ENCODE peak calls at places on chromosome 11, in six cellular contexts. One of them, this sample, is unnamed.
A peak's percentile ranks its signal among the peaks of the same experiment; 100 is the strongest.

GRCh38 chr11:87007938-87008337 is 29.8 kb upstream of the TMEM135 start:
- DNase-seq in CD8-positive, alpha-beta T cell: no peak
- DNase-seq in body of pancreas: no peak
- DNase-seq in right atrium auricular region: no peak
- DNase-seq in neural crest cell: no peak
- DNase-seq in GM10248: no peak
- DNase-seq in this sample: no peak

GRCh38 chr11:130163346-130164220 is 4.0 kb downstream of the ST14 start:
- DNase-seq in right atrium auricular region: no peak
- DNase-seq in GM10248: no peak
- DNase-seq in neural crest cell: no peak
- DNase-seq in body of pancreas: peak; percentile 81
- DNase-seq in CD8-positive, alpha-beta T cell: no peak
- DNase-seq in this sample: no peak

GRCh38 chr11:95293116-95293515 is 62.1 kb upstream of the SESN3 start:
- DNase-seq in right atrium auricular region: no peak
- DNase-seq in GM10248: no peak
- DNase-seq in neural crest cell: no peak
- DNase-seq in CD8-positive, alpha-beta T cell: no peak
- DNase-seq in body of pancreas: no peak
- DNase-seq in this sample: no peak

GRCh38 chr11:88181776-88182175 is 6.5 kb upstream of the RAB38 start:
- DNase-seq in CD8-positive, alpha-beta T cell: no peak
- DNase-seq in neural crest cell: no peak
- DNase-seq in right atrium auricular region: no peak
- DNase-seq in body of pancreas: no peak
- DNase-seq in GM10248: no peak
- DNase-seq in this sample: no peak

GRCh38 chr11:107590460-107591097 is 368 bp upstream of the ELMOD1 start:
- DNase-seq in right atrium auricular region: no peak
- DNase-seq in body of pancreas: no peak
- DNase-seq in CD8-positive, alpha-beta T cell: peak; percentile 43
- DNase-seq in GM10248: no peak
- DNase-seq in neural crest cell: no peak
- DNase-seq in this sample: no peak

GRCh38 chr11:9906043-9906791 is 242.3 kb downstream of the SWAP70 start:
- DNase-seq in neural crest cell: no peak
- DNase-seq in body of pancreas: no peak
- DNase-seq in GM10248: no peak
- DNase-seq in CD8-positive, alpha-beta T cell: no peak
- DNase-seq in right atrium auricular region: no peak
- DNase-seq in this sample: no peak

GRCh38 chr11:129376658-129377341 is 1.2 kb downstream of the BARX2 start:
- DNase-seq in CD8-positive, alpha-beta T cell: no peak
- DNase-seq in GM10248: no peak
- DNase-seq in body of pancreas: no peak
- DNase-seq in neural crest cell: no peak
- DNase-seq in right atrium auricular region: no peak
- DNase-seq in this sample: no peak

GRCh38 chr11:131978351-131978750 is 607.9 kb downstream of the NTM start:
- DNase-seq in CD8-positive, alpha-beta T cell: no peak
- DNase-seq in neural crest cell: no peak
- DNase-seq in GM10248: no peak
- DNase-seq in right atrium auricular region: no peak
- DNase-seq in body of pancreas: no peak
- DNase-seq in this sample: no peak

GRCh38 chr11:17699157-17700114 is 19.9 kb upstream of the MYOD1 start:
- DNase-seq in neural crest cell: no peak
- DNase-seq in right atrium auricular region: no peak
- DNase-seq in GM10248: no peak
- DNase-seq in body of pancreas: no peak
- DNase-seq in CD8-positive, alpha-beta T cell: no peak
- DNase-seq in this sample: no peak

GRCh38 chr11:64725601-64726139 is 2.7 kb upstream of the NRXN2 start:
- DNase-seq in CD8-positive, alpha-beta T cell: no peak
- DNase-seq in GM10248: no peak
- DNase-seq in right atrium auricular region: no peak
- DNase-seq in body of pancreas: no peak
- DNase-seq in neural crest cell: no peak
- DNase-seq in this sample: peak; percentile 29

GRCh38 chr11:11740081-11740702 is 101.6 kb upstream of the USP47 start:
- DNase-seq in CD8-positive, alpha-beta T cell: no peak
- DNase-seq in right atrium auricular region: no peak
- DNase-seq in body of pancreas: no peak
- DNase-seq in neural crest cell: no peak
- DNase-seq in GM10248: no peak
- DNase-seq in this sample: no peak

GRCh38 chr11:10144954-10145353 is 149.1 kb downstream of the SBF2 start:
- DNase-seq in GM10248: no peak
- DNase-seq in CD8-positive, alpha-beta T cell: no peak
- DNase-seq in neural crest cell: no peak
- DNase-seq in body of pancreas: no peak
- DNase-seq in right atrium auricular region: no peak
- DNase-seq in this sample: no peak

GRCh38 chr11:112828433-112828832 is 132.8 kb upstream of the NCAM1 start:
- DNase-seq in CD8-positive, alpha-beta T cell: no peak
- DNase-seq in neural crest cell: no peak
- DNase-seq in body of pancreas: no peak
- DNase-seq in GM10248: no peak
- DNase-seq in right atrium auricular region: no peak
- DNase-seq in this sample: no peak

GRCh38 chr11:122509091-122509490 is 146.4 kb upstream of the UBASH3B start:
- DNase-seq in body of pancreas: no peak
- DNase-seq in GM10248: no peak
- DNase-seq in CD8-positive, alpha-beta T cell: no peak
- DNase-seq in right atrium auricular region: no peak
- DNase-seq in neural crest cell: no peak
- DNase-seq in this sample: no peak

GRCh38 chr11:128171496-128171895 is 415.9 kb downstream of the ETS1 start:
- DNase-seq in body of pancreas: peak; percentile 18
- DNase-seq in GM10248: no peak
- DNase-seq in neural crest cell: no peak
- DNase-seq in CD8-positive, alpha-beta T cell: no peak
- DNase-seq in right atrium auricular region: no peak
- DNase-seq in this sample: no peak

GRCh38 chr11:88508808-88509581 is 171.5 kb upstream of the CTSC start:
- DNase-seq in CD8-positive, alpha-beta T cell: no peak
- DNase-seq in neural crest cell: peak; percentile 5
- DNase-seq in body of pancreas: peak; percentile 21
- DNase-seq in right atrium auricular region: no peak
- DNase-seq in GM10248: peak; percentile 31
- DNase-seq in this sample: peak; percentile 62

GRCh38 chr11:47248304-47248663 is 330 bp downstream of the ACP2 start:
- DNase-seq in right atrium auricular region: no peak
- DNase-seq in neural crest cell: no peak
- DNase-seq in CD8-positive, alpha-beta T cell: no peak
- DNase-seq in body of pancreas: no peak
- DNase-seq in GM10248: no peak
- DNase-seq in this sample: no peak

GRCh38 chr11:133331031-133331430 is 201.3 kb downstream of the OPCML start:
- DNase-seq in GM10248: no peak
- DNase-seq in CD8-positive, alpha-beta T cell: no peak
- DNase-seq in body of pancreas: no peak
- DNase-seq in neural crest cell: no peak
- DNase-seq in right atrium auricular region: no peak
- DNase-seq in this sample: no peak

GRCh38 chr11:10674991-10675440 is 18.5 kb downstream of the IRAG1 start:
- DNase-seq in right atrium auricular region: peak; percentile 75
- DNase-seq in neural crest cell: no peak
- DNase-seq in body of pancreas: peak; percentile 19
- DNase-seq in GM10248: no peak
- DNase-seq in CD8-positive, alpha-beta T cell: no peak
- DNase-seq in this sample: no peak

GRCh38 chr11:121416909-121417567 is 35.1 kb upstream of the SORL1 start:
- DNase-seq in GM10248: peak; percentile 35
- DNase-seq in CD8-positive, alpha-beta T cell: peak; percentile 60
- DNase-seq in body of pancreas: peak; percentile 84
- DNase-seq in right atrium auricular region: peak; percentile 93
- DNase-seq in neural crest cell: no peak
- DNase-seq in this sample: peak; percentile 34

GRCh38 chr11:23013509-23013908 is 153.2 kb upstream of the CCDC179 start:
- DNase-seq in body of pancreas: no peak
- DNase-seq in neural crest cell: no peak
- DNase-seq in CD8-positive, alpha-beta T cell: no peak
- DNase-seq in right atrium auricular region: no peak
- DNase-seq in GM10248: no peak
- DNase-seq in this sample: no peak

GRCh38 chr11:134517115-134517514 is 105.1 kb upstream of the B3GAT1 start:
- DNase-seq in neural crest cell: no peak
- DNase-seq in body of pancreas: no peak
- DNase-seq in GM10248: no peak
- DNase-seq in right atrium auricular region: no peak
- DNase-seq in CD8-positive, alpha-beta T cell: no peak
- DNase-seq in this sample: no peak

GRCh38 chr11:133272386-133272785 is 259.9 kb downstream of the OPCML start:
- DNase-seq in body of pancreas: no peak
- DNase-seq in right atrium auricular region: no peak
- DNase-seq in neural crest cell: no peak
- DNase-seq in GM10248: no peak
- DNase-seq in CD8-positive, alpha-beta T cell: no peak
- DNase-seq in this sample: no peak

GRCh38 chr11:93444671-93445073 is 98.5 kb downstream of the SMCO4 start:
- DNase-seq in GM10248: no peak
- DNase-seq in body of pancreas: no peak
- DNase-seq in neural crest cell: peak; percentile 37
- DNase-seq in CD8-positive, alpha-beta T cell: peak; percentile 62
- DNase-seq in right atrium auricular region: no peak
- DNase-seq in this sample: no peak

GRCh38 chr11:74756571-74756970 is 7.9 kb downstream of the RNF169 start:
- DNase-seq in CD8-positive, alpha-beta T cell: no peak
- DNase-seq in right atrium auricular region: no peak
- DNase-seq in body of pancreas: no peak
- DNase-seq in GM10248: no peak
- DNase-seq in neural crest cell: no peak
- DNase-seq in this sample: no peak

GRCh38 chr11:129013737-129014475 is 71.2 kb upstream of the TP53AIP1 start:
- DNase-seq in GM10248: no peak
- DNase-seq in body of pancreas: no peak
- DNase-seq in CD8-positive, alpha-beta T cell: no peak
- DNase-seq in right atrium auricular region: no peak
- DNase-seq in neural crest cell: no peak
- DNase-seq in this sample: no peak

GRCh38 chr11:94117197-94117574 is 11.5 kb upstream of the PANX1 start:
- DNase-seq in right atrium auricular region: no peak
- DNase-seq in neural crest cell: no peak
- DNase-seq in CD8-positive, alpha-beta T cell: no peak
- DNase-seq in GM10248: no peak
- DNase-seq in body of pancreas: no peak
- DNase-seq in this sample: no peak

GRCh38 chr11:95229199-95230053 is 1.6 kb downstream of the SESN3 start:
- DNase-seq in neural crest cell: no peak
- DNase-seq in GM10248: no peak
- DNase-seq in CD8-positive, alpha-beta T cell: no peak
- DNase-seq in body of pancreas: no peak
- DNase-seq in right atrium auricular region: no peak
- DNase-seq in this sample: no peak

GRCh38 chr11:67406969-67407699 is 3.3 kb downstream of the TBC1D10C start:
- DNase-seq in neural crest cell: no peak
- DNase-seq in right atrium auricular region: no peak
- DNase-seq in body of pancreas: no peak
- DNase-seq in CD8-positive, alpha-beta T cell: peak; percentile 51
- DNase-seq in GM10248: no peak
- DNase-seq in this sample: no peak
- TF ChIP-seq CTCF in neural crest cell: no peak
- TF ChIP-seq CTCF in right atrium auricular region: peak; percentile 18
- TF ChIP-seq CTCF in body of pancreas: no peak
- TF ChIP-seq CTCF in CD8-positive, alpha-beta T cell: no peak
- TF ChIP-seq CTCF in GM10248: peak; percentile 28
- TF ChIP-seq CTCF in this sample: no peak

GRCh38 chr11:8768625-8769333 is 86.2 kb downstream of the RPL27A start:
- DNase-seq in body of pancreas: peak; percentile 74
- DNase-seq in neural crest cell: no peak
- DNase-seq in GM10248: no peak
- DNase-seq in CD8-positive, alpha-beta T cell: no peak
- DNase-seq in right atrium auricular region: no peak
- DNase-seq in this sample: no peak
- TF ChIP-seq CTCF in body of pancreas: no peak
- TF ChIP-seq CTCF in neural crest cell: no peak
- TF ChIP-seq CTCF in GM10248: no peak
- TF ChIP-seq CTCF in CD8-positive, alpha-beta T cell: no peak
- TF ChIP-seq CTCF in right atrium auricular region: peak; percentile 49
- TF ChIP-seq CTCF in this sample: no peak

GRCh38 chr11:118258410-118258809 is 5.7 kb downstream of the MPZL2 start:
- DNase-seq in neural crest cell: no peak
- DNase-seq in right atrium auricular region: no peak
- DNase-seq in GM10248: no peak
- DNase-seq in body of pancreas: no peak
- DNase-seq in CD8-positive, alpha-beta T cell: no peak
- DNase-seq in this sample: no peak
- TF ChIP-seq CTCF in neural crest cell: peak; percentile 45
- TF ChIP-seq CTCF in right atrium auricular region: no peak
- TF ChIP-seq CTCF in GM10248: no peak
- TF ChIP-seq CTCF in body of pancreas: no peak
- TF ChIP-seq CTCF in CD8-positive, alpha-beta T cell: no peak
- TF ChIP-seq CTCF in this sample: no peak

GRCh38 chr11:81658722-81659121 is 1074.9 kb downstream of the FAM181B start:
- DNase-seq in neural crest cell: no peak
- DNase-seq in GM10248: peak; percentile 21
- DNase-seq in CD8-positive, alpha-beta T cell: no peak
- DNase-seq in body of pancreas: no peak
- DNase-seq in right atrium auricular region: no peak
- DNase-seq in this sample: peak; percentile 5
- TF ChIP-seq CTCF in neural crest cell: peak; percentile 59
- TF ChIP-seq CTCF in GM10248: peak; percentile 55
- TF ChIP-seq CTCF in CD8-positive, alpha-beta T cell: no peak
- TF ChIP-seq CTCF in body of pancreas: no peak
- TF ChIP-seq CTCF in right atrium auricular region: no peak
- TF ChIP-seq CTCF in this sample: no peak

GRCh38 chr11:58965246-58965985 is 26.1 kb downstream of the GLYATL1 start:
- DNase-seq in GM10248: no peak
- DNase-seq in right atrium auricular region: no peak
- DNase-seq in neural crest cell: no peak
- DNase-seq in CD8-positive, alpha-beta T cell: no peak
- DNase-seq in body of pancreas: no peak
- DNase-seq in this sample: no peak

GRCh38 chr11:58963551-58964075 is 24.3 kb downstream of the GLYATL1 start:
- DNase-seq in body of pancreas: peak; percentile 42
- DNase-seq in right atrium auricular region: no peak
- DNase-seq in GM10248: no peak
- DNase-seq in CD8-positive, alpha-beta T cell: no peak
- DNase-seq in neural crest cell: no peak
- DNase-seq in this sample: no peak

GRCh38 chr11:58968251-58968711 is 29.0 kb downstream of the GLYATL1 start:
- DNase-seq in CD8-positive, alpha-beta T cell: no peak
- DNase-seq in right atrium auricular region: no peak
- DNase-seq in body of pancreas: peak; percentile 12
- DNase-seq in neural crest cell: no peak
- DNase-seq in GM10248: no peak
- DNase-seq in this sample: no peak
- TF ChIP-seq CTCF in CD8-positive, alpha-beta T cell: no peak
- TF ChIP-seq CTCF in right atrium auricular region: no peak
- TF ChIP-seq CTCF in body of pancreas: no peak
- TF ChIP-seq CTCF in neural crest cell: no peak
- TF ChIP-seq CTCF in GM10248: no peak
- TF ChIP-seq CTCF in this sample: no peak

This sample was measured in GM13976.